ENCODE peak calls at places on chromosome 21, in nine cellular contexts. One of them, this sample, is unnamed.

GRCh38 chr21:21860888-21861287 is 862.7 kb downstream of the NCAM2 start:
- DNase-seq in T-helper 2 cell: no peak
- DNase-seq in skeletal muscle cell: no peak
- DNase-seq in amniotic epithelial cell: no peak
- DNase-seq in T1000: no peak
- DNase-seq in naive thymus-derived CD4-positive, alpha-beta T cell: no peak
- DNase-seq in cardiac muscle cell: peak; percentile 24
- DNase-seq in GM23248: peak; percentile 13
- DNase-seq in RWPE1: no peak
- DNase-seq in this sample: no peak

GRCh38 chr21:43188181-43188580 is 19.4 kb downstream of the CRYAA start:
- DNase-seq in T-helper 2 cell: no peak
- DNase-seq in skeletal muscle cell: no peak
- DNase-seq in amniotic epithelial cell: no peak
- DNase-seq in T1000: no peak
- DNase-seq in naive thymus-derived CD4-positive, alpha-beta T cell: no peak
- DNase-seq in cardiac muscle cell: no peak
- DNase-seq in GM23248: no peak
- DNase-seq in RWPE1: no peak
- DNase-seq in this sample: no peak

GRCh38 chr21:21018841-21019240 is 20.6 kb downstream of the NCAM2 start:
- DNase-seq in T-helper 2 cell: no peak
- DNase-seq in skeletal muscle cell: no peak
- DNase-seq in amniotic epithelial cell: no peak
- DNase-seq in T1000: no peak
- DNase-seq in naive thymus-derived CD4-positive, alpha-beta T cell: no peak
- DNase-seq in cardiac muscle cell: no peak
- DNase-seq in GM23248: no peak
- DNase-seq in RWPE1: no peak
- DNase-seq in this sample: no peak

GRCh38 chr21:43824250-43824882 is 35.0 kb downstream of the RRP1 start:
- DNase-seq in T-helper 2 cell: no peak
- DNase-seq in skeletal muscle cell: no peak
- DNase-seq in amniotic epithelial cell: peak; percentile 44
- DNase-seq in T1000: no peak
- DNase-seq in naive thymus-derived CD4-positive, alpha-beta T cell: no peak
- DNase-seq in cardiac muscle cell: peak; percentile 44
- DNase-seq in GM23248: peak; percentile 91
- DNase-seq in RWPE1: no peak
- DNase-seq in this sample: no peak

GRCh38 chr21:32537569-32537881 is 47.8 kb downstream of the TCP10L start:
- DNase-seq in T-helper 2 cell: no peak
- DNase-seq in skeletal muscle cell: no peak
- DNase-seq in amniotic epithelial cell: no peak
- DNase-seq in T1000: no peak
- DNase-seq in naive thymus-derived CD4-positive, alpha-beta T cell: no peak
- DNase-seq in cardiac muscle cell: no peak
- DNase-seq in GM23248: no peak
- DNase-seq in RWPE1: no peak
- DNase-seq in this sample: no peak

GRCh38 chr21:34834307-34834706 is 165.5 kb downstream of the CLIC6 start:
- DNase-seq in T-helper 2 cell: no peak
- DNase-seq in skeletal muscle cell: no peak
- DNase-seq in amniotic epithelial cell: no peak
- DNase-seq in T1000: no peak
- DNase-seq in naive thymus-derived CD4-positive, alpha-beta T cell: no peak
- DNase-seq in cardiac muscle cell: no peak
- DNase-seq in GM23248: no peak
- DNase-seq in RWPE1: no peak
- DNase-seq in this sample: no peak

GRCh38 chr21:17819878-17820232 is 699 bp upstream of the C21orf91 start:
- DNase-seq in T-helper 2 cell: no peak
- DNase-seq in skeletal muscle cell: no peak
- DNase-seq in amniotic epithelial cell: no peak
- DNase-seq in T1000: no peak
- DNase-seq in naive thymus-derived CD4-positive, alpha-beta T cell: no peak
- DNase-seq in cardiac muscle cell: no peak
- DNase-seq in GM23248: no peak
- DNase-seq in RWPE1: peak; percentile 13
- DNase-seq in this sample: no peak

GRCh38 chr21:42220138-42220701 is 1.3 kb downstream of the ABCG1 start:
- DNase-seq in T-helper 2 cell: peak; percentile 69
- DNase-seq in skeletal muscle cell: no peak
- DNase-seq in amniotic epithelial cell: peak; percentile 83
- DNase-seq in T1000: no peak
- DNase-seq in naive thymus-derived CD4-positive, alpha-beta T cell: peak; percentile 94
- DNase-seq in cardiac muscle cell: peak; percentile 72
- DNase-seq in GM23248: peak; percentile 58
- DNase-seq in RWPE1: peak; percentile 69
- DNase-seq in this sample: peak; percentile 45

GRCh38 chr21:25501996-25502665 is 105.2 kb downstream of the MRPL39 start:
- DNase-seq in T-helper 2 cell: no peak
- DNase-seq in skeletal muscle cell: no peak
- DNase-seq in amniotic epithelial cell: no peak
- DNase-seq in T1000: no peak
- DNase-seq in naive thymus-derived CD4-positive, alpha-beta T cell: no peak
- DNase-seq in cardiac muscle cell: no peak
- DNase-seq in GM23248: no peak
- DNase-seq in RWPE1: no peak
- DNase-seq in this sample: no peak

GRCh38 chr21:19049567-19049966 is 646.0 kb upstream of the TMPRSS15 start:
- DNase-seq in T-helper 2 cell: no peak
- DNase-seq in skeletal muscle cell: no peak
- DNase-seq in amniotic epithelial cell: no peak
- DNase-seq in T1000: no peak
- DNase-seq in naive thymus-derived CD4-positive, alpha-beta T cell: no peak
- DNase-seq in cardiac muscle cell: no peak
- DNase-seq in GM23248: no peak
- DNase-seq in RWPE1: no peak
- DNase-seq in this sample: no peak

GRCh38 chr21:37455504-37455911 is 88.9 kb downstream of the DYRK1A start:
- DNase-seq in T-helper 2 cell: no peak
- DNase-seq in skeletal muscle cell: no peak
- DNase-seq in amniotic epithelial cell: no peak
- DNase-seq in T1000: no peak
- DNase-seq in naive thymus-derived CD4-positive, alpha-beta T cell: no peak
- DNase-seq in cardiac muscle cell: no peak
- DNase-seq in GM23248: peak; percentile 41
- DNase-seq in RWPE1: no peak
- DNase-seq in this sample: no peak

GRCh38 chr21:42260121-42260520 is 41.2 kb downstream of the ABCG1 start:
- DNase-seq in T-helper 2 cell: no peak
- DNase-seq in skeletal muscle cell: no peak
- DNase-seq in amniotic epithelial cell: no peak
- DNase-seq in T1000: no peak
- DNase-seq in naive thymus-derived CD4-positive, alpha-beta T cell: no peak
- DNase-seq in cardiac muscle cell: no peak
- DNase-seq in GM23248: no peak
- DNase-seq in RWPE1: no peak
- DNase-seq in this sample: no peak

GRCh38 chr21:34882719-34883131 is 166.4 kb downstream of the RUNX1 start:
- DNase-seq in T-helper 2 cell: no peak
- DNase-seq in skeletal muscle cell: no peak
- DNase-seq in amniotic epithelial cell: no peak
- DNase-seq in T1000: no peak
- DNase-seq in naive thymus-derived CD4-positive, alpha-beta T cell: no peak
- DNase-seq in cardiac muscle cell: no peak
- DNase-seq in GM23248: no peak
- DNase-seq in RWPE1: no peak
- DNase-seq in this sample: no peak

GRCh38 chr21:45580576-45581321 is 38.5 kb upstream of the SLC19A1 start:
- DNase-seq in T-helper 2 cell: no peak
- DNase-seq in skeletal muscle cell: no peak
- DNase-seq in amniotic epithelial cell: no peak
- DNase-seq in T1000: no peak
- DNase-seq in naive thymus-derived CD4-positive, alpha-beta T cell: no peak
- DNase-seq in cardiac muscle cell: no peak
- DNase-seq in GM23248: no peak
- DNase-seq in RWPE1: no peak
- DNase-seq in this sample: no peak

GRCh38 chr21:37904879-37905278 is 11.4 kb downstream of the KCNJ6 start:
- DNase-seq in T-helper 2 cell: no peak
- DNase-seq in skeletal muscle cell: no peak
- DNase-seq in amniotic epithelial cell: peak; percentile 19
- DNase-seq in T1000: no peak
- DNase-seq in naive thymus-derived CD4-positive, alpha-beta T cell: no peak
- DNase-seq in cardiac muscle cell: no peak
- DNase-seq in GM23248: peak; percentile 39
- DNase-seq in RWPE1: no peak
- DNase-seq in this sample: no peak

GRCh38 chr21:43902441-43902840 is 37.4 kb downstream of the AGPAT3 start:
- DNase-seq in T-helper 2 cell: no peak
- DNase-seq in skeletal muscle cell: no peak
- DNase-seq in amniotic epithelial cell: no peak
- DNase-seq in T1000: no peak
- DNase-seq in naive thymus-derived CD4-positive, alpha-beta T cell: no peak
- DNase-seq in cardiac muscle cell: peak; percentile 85
- DNase-seq in GM23248: no peak
- DNase-seq in RWPE1: no peak
- DNase-seq in this sample: no peak

GRCh38 chr21:14900611-14901010 is 164.2 kb downstream of the NRIP1 start:
- DNase-seq in T-helper 2 cell: no peak
- DNase-seq in skeletal muscle cell: no peak
- DNase-seq in amniotic epithelial cell: no peak
- DNase-seq in T1000: no peak
- DNase-seq in naive thymus-derived CD4-positive, alpha-beta T cell: no peak
- DNase-seq in cardiac muscle cell: no peak
- DNase-seq in GM23248: peak; percentile 71
- DNase-seq in RWPE1: no peak
- DNase-seq in this sample: no peak

GRCh38 chr21:18164933-18165332 is 79.7 kb upstream of the CHODL start:
- DNase-seq in T-helper 2 cell: no peak
- DNase-seq in skeletal muscle cell: no peak
- DNase-seq in amniotic epithelial cell: no peak
- DNase-seq in T1000: no peak
- DNase-seq in naive thymus-derived CD4-positive, alpha-beta T cell: no peak
- DNase-seq in cardiac muscle cell: no peak
- DNase-seq in GM23248: no peak
- DNase-seq in RWPE1: peak; percentile 57
- DNase-seq in this sample: no peak

GRCh38 chr21:38950388-38951094 is 144.8 kb downstream of the ETS2 start:
- DNase-seq in T-helper 2 cell: no peak
- DNase-seq in skeletal muscle cell: peak; percentile 47
- DNase-seq in amniotic epithelial cell: peak; percentile 40
- DNase-seq in T1000: peak; percentile 5
- DNase-seq in naive thymus-derived CD4-positive, alpha-beta T cell: no peak
- DNase-seq in cardiac muscle cell: peak; percentile 49
- DNase-seq in GM23248: peak; percentile 53
- DNase-seq in RWPE1: no peak
- DNase-seq in this sample: no peak